ENCODE peak calls at places on chromosomes 1 and 21, in seven cellular contexts. H, J, K, M, W, Q and R are unnamed samples.

GRCh38 chr1:44220001-44220751 is 6.9 kb downstream of the DMAP1 start:
- DNase-seq in H (peak; percentile 35), J (peak; percentile 54), K (peak; percentile 75), M (peak; percentile 55), W (peak; percentile 43), Q (no peak), R (no peak)

GRCh38 chr1:147673401-147673800 is 3.1 kb upstream of the ACP6 start:
- DNase-seq in H (peak; percentile 82), J (no peak), K (peak; percentile 57), M (no peak), W (no peak), Q (no peak), R (no peak)

GRCh38 chr1:243730499-243731150 is 119.4 kb downstream of the AKT3 start:
- DNase-seq in H (no peak), J (no peak), K (no peak), M (no peak), W (no peak), Q (no peak), R (no peak)

GRCh38 chr1:97050501-97050900 is 328.9 kb downstream of the PTBP2 start:
- DNase-seq in H (peak; percentile 76), J (no peak), K (peak; percentile 91), M (no peak), W (peak; percentile 8), Q (no peak), R (no peak)

GRCh38 chr1:12180315-12180714 is 13.5 kb downstream of the TNFRSF1B start:
- DNase-seq in H (no peak), J (no peak), K (peak; percentile 81), M (peak; percentile 61), W (peak; percentile 47), Q (no peak), R (no peak)

GRCh38 chr1:60126733-60127132 is 53.2 kb upstream of the C1orf87 start:
- DNase-seq in H (no peak), J (no peak), K (peak; percentile 17), M (no peak), W (no peak), Q (no peak), R (no peak)

GRCh38 chr21:17387030-17387617 is 125.7 kb upstream of the CXADR start:
- DNase-seq in H (peak; percentile 76), J (peak; percentile 16), K (peak; percentile 81), M (peak; percentile 42), W (peak; percentile 86), Q (peak; percentile 27), R (peak; percentile 20)

GRCh38 chr1:245807954-245808719 is 653.4 kb downstream of the KIF26B start:
- DNase-seq in H (no peak), J (no peak), K (no peak), M (no peak), W (no peak), Q (no peak), R (no peak)

GRCh38 chr1:43706598-43707190 is 642 bp upstream of the ST3GAL3 start:
- DNase-seq in H (peak; percentile 27), J (no peak), K (peak; percentile 26), M (no peak), W (peak; percentile 32), Q (no peak), R (no peak)

GRCh38 chr1:200231787-200232222 is 178.0 kb downstream of the ZNF281 start:
- DNase-seq in H (no peak), J (no peak), K (no peak), M (no peak), W (no peak), Q (no peak), R (no peak)

GRCh38 chr1:110559157-110559556 is 40.2 kb upstream of the KCNA10 start:
- DNase-seq in H (no peak), J (no peak), K (no peak), M (no peak), W (no peak), Q (no peak), R (no peak)

GRCh38 chr1:206930210-206930798 is 8.6 kb upstream of the FCMR start:
- DNase-seq in H (no peak), J (no peak), K (no peak), M (no peak), W (no peak), Q (no peak), R (no peak)

GRCh38 chr1:56169856-56170255 is 409.5 kb downstream of the PLPP3 start:
- DNase-seq in H (peak; percentile 25), J (no peak), K (no peak), M (no peak), W (no peak), Q (no peak), R (no peak)

GRCh38 chr1:117570988-117571409 is 34.8 kb upstream of the TENT5C start:
- DNase-seq in H (no peak), J (no peak), K (no peak), M (no peak), W (peak; percentile 61), Q (no peak), R (no peak)

GRCh38 chr1:181133441-181133951 is 45.0 kb downstream of the IER5 start:
- DNase-seq in H (no peak), J (no peak), K (no peak), M (no peak), W (no peak), Q (no peak), R (no peak)

GRCh38 chr1:67583462-67583950 is 101.5 kb upstream of the GADD45A start:
- DNase-seq in H (peak; percentile 82), J (no peak), K (no peak), M (no peak), W (no peak), Q (peak; percentile 38), R (no peak)

GRCh38 chr1:98314591-98314990 is 346.9 kb upstream of the SNX7 start:
- DNase-seq in H (no peak), J (no peak), K (no peak), M (no peak), W (no peak), Q (no peak), R (no peak)

GRCh38 chr1:183859865-183860264 is 54.9 kb downstream of the RGL1 start:
- DNase-seq in H (peak; percentile 48), J (no peak), K (peak; percentile 87), M (no peak), W (no peak), Q (no peak), R (no peak)

GRCh38 chr1:110872745-110873435 is at the start of gene CD53:
- DNase-seq in H (no peak), J (no peak), K (no peak), M (no peak), W (no peak), Q (no peak), R (no peak)

GRCh38 chr1:231059566-231060193 is 19.6 kb upstream of the FAM89A start:
- DNase-seq in H (no peak), J (no peak), K (no peak), M (no peak), W (no peak), Q (no peak), R (no peak)

GRCh38 chr1:6141601-6142000 is 38.5 kb downstream of the CHD5 start:
- DNase-seq in H (no peak), J (no peak), K (peak; percentile 16), M (no peak), W (no peak), Q (no peak), R (no peak)

DNA sequence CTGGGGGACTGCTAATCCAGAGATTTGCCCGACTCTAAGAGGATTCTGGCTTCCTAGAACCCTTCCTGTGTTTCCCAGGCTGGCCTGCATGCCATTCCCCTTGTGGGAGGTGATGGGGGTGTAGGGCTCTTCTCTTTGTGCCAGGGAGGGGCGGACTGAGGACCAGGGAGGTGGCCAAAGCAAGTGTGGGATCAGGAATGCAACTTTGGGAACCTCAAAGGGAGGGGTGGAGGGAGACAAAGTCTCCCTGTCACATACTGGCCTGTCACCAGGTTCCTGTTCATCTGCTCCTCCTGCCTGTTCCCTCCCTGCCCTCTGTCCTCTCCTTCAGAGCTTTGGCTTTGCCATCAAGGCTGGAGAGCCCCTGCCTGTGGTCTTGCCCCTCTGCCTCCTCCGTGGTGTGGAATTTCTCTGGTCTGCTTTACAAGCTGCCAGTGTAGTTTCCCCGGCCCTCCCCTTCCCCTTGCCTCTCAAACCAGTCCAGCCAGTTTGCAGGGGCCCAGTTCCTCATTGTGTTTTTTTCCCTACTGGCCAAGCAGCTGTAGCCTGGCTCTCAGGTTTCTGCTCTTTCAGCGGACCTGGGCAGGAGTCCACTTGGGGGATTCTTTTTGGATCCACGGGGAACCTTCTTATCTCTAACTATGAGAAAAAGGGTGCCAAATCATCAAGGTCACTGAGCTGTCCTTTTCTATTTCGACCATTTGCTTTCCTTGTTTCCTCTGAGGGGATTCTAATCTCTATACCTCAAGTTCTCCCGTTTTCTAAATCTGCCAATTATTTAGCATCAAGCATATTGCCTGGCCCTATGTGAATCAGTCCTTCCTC is 1.8 kb downstream of the CGN start:
- DNase-seq in H (no peak), J (no peak), K (no peak), M (no peak), W (peak; percentile 79), Q (no peak), R (no peak)
- H3K4me3 ChIP-seq in H (no peak overlapping the region), J (no peak overlapping the region), K (no peak overlapping the region), M (no peak overlapping the region), W (peak overlapping the region; percentile 62), Q (peak overlapping the region; percentile 64), R (peak overlapping the region; percentile 66)

GRCh38 chr1:28781305-28781704 is 30.7 kb upstream of the OPRD1 start:
- DNase-seq in H (no peak), J (no peak), K (no peak), M (no peak), W (no peak), Q (no peak), R (no peak)

GRCh38 chr1:28778021-28778420 is 33.9 kb upstream of the OPRD1 start:
- DNase-seq in H (no peak), J (no peak), K (no peak), M (no peak), W (no peak), Q (no peak), R (no peak)

GRCh38 chr1:28782011-28782410 is 30.0 kb upstream of the OPRD1 start:
- DNase-seq in H (no peak), J (no peak), K (no peak), M (no peak), W (no peak), Q (no peak), R (no peak)

GRCh38 chr1:28779751-28780150 is 32.2 kb upstream of the OPRD1 start:
- DNase-seq in H (no peak), J (no peak), K (peak; percentile 23), M (no peak), W (no peak), Q (no peak), R (no peak)

DNA sequence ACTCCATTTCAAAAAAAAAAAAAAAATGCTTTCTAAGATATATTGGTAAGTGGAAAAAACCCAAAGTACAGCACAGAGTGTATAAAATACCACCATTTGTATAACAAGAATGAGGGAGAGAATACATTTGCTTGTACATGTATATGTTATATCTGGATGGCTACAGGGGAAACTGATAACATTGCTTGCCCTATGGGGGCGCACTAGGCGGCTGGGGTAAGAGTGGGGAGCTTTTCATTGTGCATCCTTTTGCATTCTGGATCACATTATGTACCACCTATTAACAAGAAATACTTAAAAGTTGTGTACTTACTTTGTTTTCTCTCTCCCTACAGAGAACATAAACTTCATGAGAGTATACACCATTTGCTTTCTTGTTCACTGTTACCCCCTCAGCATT is 28.6 kb upstream of the OPRD1 start:
- DNase-seq in H (no peak), J (no peak), K (no peak), M (no peak), W (no peak), Q (no peak), R (no peak)
- TF ChIP-seq CTCF in H (no peak), J (no peak), K (no peak), M (no peak), W (no peak), Q (no peak), R (no peak)

GRCh38 chr1:202241376-202242079 is 47.9 kb downstream of the LGR6 start:
- DNase-seq in H (no peak), J (no peak), K (no peak), M (no peak), W (no peak), Q (no peak), R (no peak)
- H3K4me3 ChIP-seq in H (no peak overlapping the region), J (no peak overlapping the region), K (no peak overlapping the region), M (no peak overlapping the region), W (no peak overlapping the region), Q (no peak overlapping the region), R (no peak overlapping the region)

GRCh38 chr1:150186789-150187559 is 37.3 kb downstream of the PLEKHO1 start:
- DNase-seq in H (peak; percentile 70), J (no peak), K (peak; percentile 77), M (peak; percentile 31), W (peak; percentile 66), Q (no peak), R (no peak)
- TF ChIP-seq CTCF in H (peak; percentile 46), J (peak; percentile 52), K (peak; percentile 56), M (peak; percentile 67), W (peak; percentile 67), Q (peak; percentile 32), R (peak; percentile 53)